ENCODE peak calls at places on chromosomes 16 and 17, in six cellular contexts. One of them, this sample, is unnamed.

GRCh38 chr17:35889818-35890773 is 9.9 kb upstream of the CCL5 start:
- DNase-seq in AG04450: no peak
- DNase-seq in globus pallidus: no peak
- DNase-seq in SK-N-SH: peak
- DNase-seq in progenitor cell of endocrine pancreas: no peak
- DNase-seq in ACHN: no peak
- DNase-seq in this sample: peak

GRCh38 chr16:17474572-17474971 is 3.8 kb upstream of the XYLT1 start:
- DNase-seq in ACHN: no peak
- DNase-seq in SK-N-SH: no peak
- DNase-seq in globus pallidus: no peak
- DNase-seq in progenitor cell of endocrine pancreas: no peak
- DNase-seq in AG04450: no peak
- DNase-seq in this sample: no peak

GRCh38 chr16:35525979-35526590 is 2066.7 kb downstream of the TP53TG3F start:
- DNase-seq in globus pallidus: no peak
- DNase-seq in AG04450: no peak
- DNase-seq in progenitor cell of endocrine pancreas: no peak
- DNase-seq in ACHN: no peak
- DNase-seq in SK-N-SH: peak
- DNase-seq in this sample: no peak

GRCh38 chr16:78297066-78297666 is 197.7 kb downstream of the WWOX start:
- DNase-seq in globus pallidus: no peak
- DNase-seq in SK-N-SH: no peak
- DNase-seq in progenitor cell of endocrine pancreas: no peak
- DNase-seq in AG04450: no peak
- DNase-seq in ACHN: no peak
- DNase-seq in this sample: no peak

GRCh38 chr17:67289174-67289876 is 44.3 kb upstream of the HELZ start:
- DNase-seq in AG04450: peak
- DNase-seq in SK-N-SH: no peak
- DNase-seq in ACHN: no peak
- DNase-seq in progenitor cell of endocrine pancreas: no peak
- DNase-seq in globus pallidus: peak
- DNase-seq in this sample: peak

GRCh38 chr16:64153718-64154117 is 968.1 kb downstream of the CDH11 start:
- DNase-seq in SK-N-SH: no peak
- DNase-seq in globus pallidus: no peak
- DNase-seq in progenitor cell of endocrine pancreas: no peak
- DNase-seq in AG04450: no peak
- DNase-seq in ACHN: no peak
- DNase-seq in this sample: no peak

GRCh38 chr17:6353161-6353560 is 81.8 kb downstream of the AIPL1 start:
- DNase-seq in globus pallidus: no peak
- DNase-seq in AG04450: no peak
- DNase-seq in SK-N-SH: no peak
- DNase-seq in ACHN: no peak
- DNase-seq in progenitor cell of endocrine pancreas: no peak
- DNase-seq in this sample: no peak

GRCh38 chr16:4452674-4453073 is 21.8 kb downstream of the NMRAL1 start:
- DNase-seq in progenitor cell of endocrine pancreas: no peak
- DNase-seq in AG04450: no peak
- DNase-seq in ACHN: no peak
- DNase-seq in SK-N-SH: no peak
- DNase-seq in globus pallidus: no peak
- DNase-seq in this sample: no peak

GRCh38 chr17:79944821-79945391 is 90.8 kb downstream of the TBC1D16 start:
- DNase-seq in ACHN: no peak
- DNase-seq in SK-N-SH: peak
- DNase-seq in globus pallidus: no peak
- DNase-seq in progenitor cell of endocrine pancreas: no peak
- DNase-seq in AG04450: no peak
- DNase-seq in this sample: no peak

GRCh38 chr17:31314788-31315105 is 893 bp upstream of the EVI2B start:
- DNase-seq in SK-N-SH: no peak
- DNase-seq in AG04450: no peak
- DNase-seq in progenitor cell of endocrine pancreas: no peak
- DNase-seq in globus pallidus: no peak
- DNase-seq in ACHN: no peak
- DNase-seq in this sample: no peak

GRCh38 chr16:25750489-25750888 is 58.7 kb downstream of the HS3ST4 start:
- DNase-seq in AG04450: no peak
- DNase-seq in progenitor cell of endocrine pancreas: no peak
- DNase-seq in globus pallidus: no peak
- DNase-seq in ACHN: no peak
- DNase-seq in SK-N-SH: no peak
- DNase-seq in this sample: no peak

GRCh38 chr16:1965610-1966009 is 984 bp upstream of the RPS2 start:
- DNase-seq in SK-N-SH: no peak
- DNase-seq in globus pallidus: no peak
- DNase-seq in ACHN: no peak
- DNase-seq in AG04450: no peak
- DNase-seq in progenitor cell of endocrine pancreas: no peak
- DNase-seq in this sample: no peak

GRCh38 chr17:78826426-78826825 is 14.2 kb downstream of the USP36 start:
- DNase-seq in progenitor cell of endocrine pancreas: no peak
- DNase-seq in SK-N-SH: no peak
- DNase-seq in globus pallidus: no peak
- DNase-seq in ACHN: no peak
- DNase-seq in AG04450: no peak
- DNase-seq in this sample: peak

GRCh38 chr17:67519801-67520251 is 142.7 kb downstream of the PITPNC1 start:
- DNase-seq in AG04450: no peak
- DNase-seq in ACHN: no peak
- DNase-seq in SK-N-SH: no peak
- DNase-seq in globus pallidus: no peak
- DNase-seq in progenitor cell of endocrine pancreas: no peak
- DNase-seq in this sample: no peak

GRCh38 chr17:67680445-67681224 is 37.1 kb upstream of the NOL11 start:
- DNase-seq in ACHN: no peak
- DNase-seq in globus pallidus: no peak
- DNase-seq in SK-N-SH: no peak
- DNase-seq in progenitor cell of endocrine pancreas: no peak
- DNase-seq in AG04450: no peak
- DNase-seq in this sample: no peak

GRCh38 chr17:80872011-80872929 is 119.4 kb upstream of the CHMP6 start:
- DNase-seq in SK-N-SH: no peak
- DNase-seq in globus pallidus: no peak
- DNase-seq in ACHN: no peak
- DNase-seq in progenitor cell of endocrine pancreas: no peak
- DNase-seq in AG04450: no peak
- DNase-seq in this sample: no peak

GRCh38 chr17:35788504-35788998 is 6.9 kb downstream of the MMP28 start:
- DNase-seq in AG04450: no peak
- DNase-seq in progenitor cell of endocrine pancreas: no peak
- DNase-seq in globus pallidus: no peak
- DNase-seq in SK-N-SH: peak
- DNase-seq in ACHN: peak
- DNase-seq in this sample: no peak

GRCh38 chr16:71777329-71777728 is 31.3 kb downstream of the AP1G1 start:
- DNase-seq in globus pallidus: no peak
- DNase-seq in ACHN: no peak
- DNase-seq in progenitor cell of endocrine pancreas: no peak
- DNase-seq in AG04450: no peak
- DNase-seq in SK-N-SH: no peak
- DNase-seq in this sample: no peak